ENCODE peak calls at places on chromosome 9, in six cellular contexts. One of them, this sample, is unnamed.

GRCh38 chr9:124399323-124399962 is 15.8 kb downstream of the PSMB7 start:
- DNase-seq in mammary epithelial cell: peak; percentile 18
- DNase-seq in cardiac fibroblast: peak; percentile 55
- DNase-seq in ascending aorta: no peak
- DNase-seq in ovary: no peak
- DNase-seq in heart right ventricle: peak; percentile 31
- DNase-seq in this sample: peak; percentile 49

GRCh38 chr9:116475201-116475600 is 211.9 kb upstream of the TRIM32 start:
- DNase-seq in mammary epithelial cell: peak; percentile 2
- DNase-seq in cardiac fibroblast: peak; percentile 41
- DNase-seq in ascending aorta: no peak
- DNase-seq in ovary: no peak
- DNase-seq in heart right ventricle: no peak
- DNase-seq in this sample: peak; percentile 48

GRCh38 chr9:93468763-93469456 is 15.5 kb upstream of the FAM120AOS start:
- DNase-seq in mammary epithelial cell: peak; percentile 30
- DNase-seq in cardiac fibroblast: peak; percentile 68
- DNase-seq in ascending aorta: no peak
- DNase-seq in ovary: no peak
- DNase-seq in heart right ventricle: no peak
- DNase-seq in this sample: peak; percentile 73

GRCh38 chr9:121788686-121789366 is 137.4 kb downstream of the DAB2IP start:
- DNase-seq in mammary epithelial cell: peak; percentile 19
- DNase-seq in cardiac fibroblast: no peak
- DNase-seq in ascending aorta: no peak
- DNase-seq in ovary: no peak
- DNase-seq in heart right ventricle: no peak
- DNase-seq in this sample: no peak

GRCh38 chr9:17117372-17117771 is 17.5 kb upstream of the CNTLN start:
- DNase-seq in mammary epithelial cell: no peak
- DNase-seq in cardiac fibroblast: no peak
- DNase-seq in ascending aorta: no peak
- DNase-seq in ovary: no peak
- DNase-seq in heart right ventricle: no peak
- DNase-seq in this sample: no peak

GRCh38 chr9:84781431-84781830 is 111.9 kb downstream of the NTRK2 start:
- DNase-seq in mammary epithelial cell: peak; percentile 13
- DNase-seq in cardiac fibroblast: peak; percentile 6
- DNase-seq in ascending aorta: no peak
- DNase-seq in ovary: peak; percentile 31
- DNase-seq in heart right ventricle: no peak
- DNase-seq in this sample: peak; percentile 14

GRCh38 chr9:137030528-137030927 is 1.4 kb downstream of the FUT7 start:
- DNase-seq in mammary epithelial cell: no peak
- DNase-seq in cardiac fibroblast: no peak
- DNase-seq in ascending aorta: no peak
- DNase-seq in ovary: no peak
- DNase-seq in heart right ventricle: peak; percentile 48
- DNase-seq in this sample: no peak

GRCh38 chr9:28212979-28213378 is 639.7 kb upstream of the C9orf72 start:
- DNase-seq in mammary epithelial cell: peak; percentile 78
- DNase-seq in cardiac fibroblast: peak; percentile 23
- DNase-seq in ascending aorta: no peak
- DNase-seq in ovary: no peak
- DNase-seq in heart right ventricle: no peak
- DNase-seq in this sample: peak; percentile 90

GRCh38 chr9:131868766-131869165 is 128.9 kb upstream of the RAPGEF1 start:
- DNase-seq in mammary epithelial cell: no peak
- DNase-seq in cardiac fibroblast: peak; percentile 47
- DNase-seq in ascending aorta: no peak
- DNase-seq in ovary: no peak
- DNase-seq in heart right ventricle: no peak
- DNase-seq in this sample: no peak

GRCh38 chr9:137128158-137129088 is 10.5 kb upstream of the GRIN1 start:
- DNase-seq in mammary epithelial cell: no peak
- DNase-seq in cardiac fibroblast: no peak
- DNase-seq in ascending aorta: no peak
- DNase-seq in ovary: no peak
- DNase-seq in heart right ventricle: no peak
- DNase-seq in this sample: no peak

GRCh38 chr9:7143801-7144200 is 386.0 kb downstream of the KDM4C start:
- DNase-seq in mammary epithelial cell: no peak
- DNase-seq in cardiac fibroblast: no peak
- DNase-seq in ascending aorta: no peak
- DNase-seq in ovary: no peak
- DNase-seq in heart right ventricle: no peak
- DNase-seq in this sample: no peak

GRCh38 chr9:38066907-38067610 is 2.0 kb downstream of the SHB start:
- DNase-seq in mammary epithelial cell: peak; percentile 45
- DNase-seq in cardiac fibroblast: peak; percentile 51
- DNase-seq in ascending aorta: no peak
- DNase-seq in ovary: peak; percentile 40
- DNase-seq in heart right ventricle: peak; percentile 57
- DNase-seq in this sample: peak; percentile 56

GRCh38 chr9:95573463-95573862 is 56.7 kb upstream of the PTCH1 start:
- DNase-seq in mammary epithelial cell: no peak
- DNase-seq in cardiac fibroblast: no peak
- DNase-seq in ascending aorta: no peak
- DNase-seq in ovary: no peak
- DNase-seq in heart right ventricle: no peak
- DNase-seq in this sample: no peak

GRCh38 chr9:112558476-112558875 is 71.8 kb downstream of the KIAA1958 start:
- DNase-seq in mammary epithelial cell: peak; percentile 35
- DNase-seq in cardiac fibroblast: no peak
- DNase-seq in ascending aorta: no peak
- DNase-seq in ovary: no peak
- DNase-seq in heart right ventricle: no peak
- DNase-seq in this sample: no peak

DNA sequence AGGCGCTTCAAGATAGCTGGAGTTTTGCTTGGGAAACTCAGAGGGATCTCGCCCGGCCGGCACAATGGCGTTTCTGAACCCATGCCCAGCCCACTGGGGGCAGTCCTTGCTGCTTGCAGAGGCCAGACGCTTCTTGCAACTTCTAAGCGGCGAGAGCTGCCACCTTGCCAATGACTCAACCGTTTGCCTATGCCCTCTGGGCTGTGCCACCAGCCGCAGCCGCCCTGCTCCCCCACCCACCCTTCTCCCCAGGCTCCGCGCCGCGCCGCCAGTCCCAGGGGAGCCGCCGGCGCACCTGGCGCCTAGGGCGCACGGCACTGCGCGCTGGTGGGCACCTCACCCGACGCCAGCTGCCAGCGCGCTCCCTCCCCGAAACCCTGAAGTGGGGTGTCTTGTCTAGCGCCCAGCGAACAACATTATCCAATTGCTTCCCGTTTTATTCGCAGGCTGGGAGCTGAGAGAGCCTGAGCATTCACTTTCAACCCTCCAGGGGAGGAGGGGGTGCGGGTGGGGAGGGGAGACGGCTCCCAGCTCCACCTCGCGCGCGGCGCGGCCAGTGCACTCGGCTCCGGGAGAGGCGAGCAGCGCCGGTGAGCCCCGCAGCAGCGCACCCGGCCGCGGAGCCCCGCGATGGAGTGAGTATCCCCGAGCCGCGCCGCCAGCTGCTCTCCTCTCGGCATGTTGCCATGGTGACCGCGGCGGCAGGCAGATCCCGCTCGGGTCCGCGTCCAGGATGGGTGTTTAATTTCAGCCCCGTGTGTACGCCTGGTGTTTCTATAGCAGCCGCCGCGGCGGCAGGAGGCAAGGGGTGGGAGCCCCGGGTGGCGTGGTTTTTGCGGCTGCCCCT is 139.5 kb upstream of the PALM2AKAP2 start:
- DNase-seq in mammary epithelial cell: peak; percentile 65
- DNase-seq in cardiac fibroblast: peak; percentile 34
- DNase-seq in ascending aorta: no peak
- DNase-seq in ovary: peak; percentile 22
- DNase-seq in heart right ventricle: peak; percentile 61
- DNase-seq in this sample: peak; percentile 43
- H3K4me3 ChIP-seq in mammary epithelial cell: peak overlapping the region; percentile 51
- H3K4me3 ChIP-seq in cardiac fibroblast: peak overlapping the region; percentile 37
- H3K4me3 ChIP-seq in ascending aorta: peak overlapping the region; percentile 49
- H3K4me3 ChIP-seq in ovary: peak overlapping the region; percentile 22
- H3K4me3 ChIP-seq in heart right ventricle: peak overlapping the region; percentile 12
- H3K4me3 ChIP-seq in this sample: peak overlapping the region; percentile 36

DNA sequence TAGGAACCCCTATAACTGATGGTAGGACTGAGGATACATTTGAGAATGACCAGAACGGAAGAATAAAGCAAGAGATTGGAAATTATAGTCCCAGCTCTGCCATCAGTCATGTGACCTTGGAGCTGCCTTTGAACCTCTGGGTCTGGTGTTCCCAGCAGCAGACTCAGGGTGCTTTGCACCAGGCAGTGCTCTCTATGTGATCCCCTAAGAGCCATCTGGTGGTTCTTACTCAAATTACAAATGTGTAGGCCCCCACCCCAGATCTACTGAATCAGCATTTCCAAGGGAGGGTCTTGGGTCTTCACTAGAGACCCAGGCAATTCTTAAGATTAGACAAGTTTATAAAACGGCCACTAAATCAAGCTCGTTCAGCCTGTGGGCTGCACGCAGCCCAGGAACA is 40.2 kb upstream of the PRDM12 start:
- DNase-seq in mammary epithelial cell: no peak
- DNase-seq in cardiac fibroblast: no peak
- DNase-seq in ascending aorta: no peak
- DNase-seq in ovary: no peak
- DNase-seq in heart right ventricle: no peak
- DNase-seq in this sample: no peak
- TF ChIP-seq CTCF in mammary epithelial cell: no peak
- TF ChIP-seq CTCF in cardiac fibroblast: no peak
- TF ChIP-seq CTCF in ascending aorta: no peak
- TF ChIP-seq CTCF in ovary: no peak
- TF ChIP-seq CTCF in heart right ventricle: no peak
- TF ChIP-seq CTCF in this sample: no peak

GRCh38 chr9:72529531-72529930 is 8.1 kb downstream of the TMC1 start:
- DNase-seq in mammary epithelial cell: no peak
- DNase-seq in cardiac fibroblast: no peak
- DNase-seq in ascending aorta: no peak
- DNase-seq in ovary: no peak
- DNase-seq in heart right ventricle: no peak
- DNase-seq in this sample: no peak

GRCh38 chr9:72526901-72527800 is 5.7 kb downstream of the TMC1 start:
- DNase-seq in mammary epithelial cell: peak; percentile 88
- DNase-seq in cardiac fibroblast: peak; percentile 96
- DNase-seq in ascending aorta: peak; percentile 23
- DNase-seq in ovary: peak; percentile 78
- DNase-seq in heart right ventricle: peak; percentile 61
- DNase-seq in this sample: peak; percentile 96

GRCh38 chr9:72524820-72525539 is 3.6 kb downstream of the TMC1 start:
- DNase-seq in mammary epithelial cell: peak; percentile 100
- DNase-seq in cardiac fibroblast: peak; percentile 95
- DNase-seq in ascending aorta: no peak
- DNase-seq in ovary: no peak
- DNase-seq in heart right ventricle: no peak
- DNase-seq in this sample: peak; percentile 95

GRCh38 chr9:72533322-72533721 is 11.9 kb downstream of the TMC1 start:
- DNase-seq in mammary epithelial cell: peak; percentile 49
- DNase-seq in cardiac fibroblast: no peak
- DNase-seq in ascending aorta: no peak
- DNase-seq in ovary: no peak
- DNase-seq in heart right ventricle: no peak
- DNase-seq in this sample: peak; percentile 32

GRCh38 chr9:72527801-72528195 is 6.4 kb downstream of the TMC1 start:
- DNase-seq in mammary epithelial cell: no peak
- DNase-seq in cardiac fibroblast: peak; percentile 23
- DNase-seq in ascending aorta: no peak
- DNase-seq in ovary: no peak
- DNase-seq in heart right ventricle: no peak
- DNase-seq in this sample: peak; percentile 47
- H3K4me3 ChIP-seq in mammary epithelial cell: no peak overlapping the region
- H3K4me3 ChIP-seq in cardiac fibroblast: peak overlapping the region; percentile 27
- H3K4me3 ChIP-seq in ascending aorta: no peak overlapping the region
- H3K4me3 ChIP-seq in ovary: peak overlapping the region; percentile 23
- H3K4me3 ChIP-seq in heart right ventricle: no peak overlapping the region
- H3K4me3 ChIP-seq in this sample: peak overlapping the region; percentile 36

GRCh38 chr9:115015018-115015635 is 84.7 kb upstream of the TNFSF8 start:
- DNase-seq in mammary epithelial cell: peak; percentile 40
- DNase-seq in cardiac fibroblast: peak; percentile 76
- DNase-seq in ascending aorta: no peak
- DNase-seq in ovary: no peak
- DNase-seq in heart right ventricle: no peak
- DNase-seq in this sample: peak; percentile 69
- TF ChIP-seq CTCF in mammary epithelial cell: peak; percentile 74
- TF ChIP-seq CTCF in cardiac fibroblast: peak; percentile 73
- TF ChIP-seq CTCF in ascending aorta: peak; percentile 50
- TF ChIP-seq CTCF in ovary: no peak
- TF ChIP-seq CTCF in heart right ventricle: peak; percentile 68
- TF ChIP-seq CTCF in this sample: peak; percentile 77

GRCh38 chr9:33814816-33815215 is 2.1 kb upstream of the UBE2R2 start:
- DNase-seq in mammary epithelial cell: no peak
- DNase-seq in cardiac fibroblast: no peak
- DNase-seq in ascending aorta: no peak
- DNase-seq in ovary: no peak
- DNase-seq in heart right ventricle: no peak
- DNase-seq in this sample: no peak

GRCh38 chr9:33816327-33817252 is at the start of gene UBE2R2:
- DNase-seq in mammary epithelial cell: peak; percentile 87
- DNase-seq in cardiac fibroblast: peak; percentile 96
- DNase-seq in ascending aorta: peak; percentile 68
- DNase-seq in ovary: peak; percentile 93
- DNase-seq in heart right ventricle: peak; percentile 94
- DNase-seq in this sample: peak; percentile 94

GRCh38 chr9:33813712-33814641 is 3.0 kb upstream of the UBE2R2 start:
- DNase-seq in mammary epithelial cell: peak; percentile 93
- DNase-seq in cardiac fibroblast: peak; percentile 68
- DNase-seq in ascending aorta: no peak
- DNase-seq in ovary: no peak
- DNase-seq in heart right ventricle: no peak
- DNase-seq in this sample: peak; percentile 67

GRCh38 chr9:33817327-33818166 is 587 bp downstream of the UBE2R2 start:
- DNase-seq in mammary epithelial cell: peak; percentile 54
- DNase-seq in cardiac fibroblast: peak; percentile 73
- DNase-seq in ascending aorta: no peak
- DNase-seq in ovary: peak; percentile 61
- DNase-seq in heart right ventricle: peak; percentile 56
- DNase-seq in this sample: peak; percentile 78

DNA sequence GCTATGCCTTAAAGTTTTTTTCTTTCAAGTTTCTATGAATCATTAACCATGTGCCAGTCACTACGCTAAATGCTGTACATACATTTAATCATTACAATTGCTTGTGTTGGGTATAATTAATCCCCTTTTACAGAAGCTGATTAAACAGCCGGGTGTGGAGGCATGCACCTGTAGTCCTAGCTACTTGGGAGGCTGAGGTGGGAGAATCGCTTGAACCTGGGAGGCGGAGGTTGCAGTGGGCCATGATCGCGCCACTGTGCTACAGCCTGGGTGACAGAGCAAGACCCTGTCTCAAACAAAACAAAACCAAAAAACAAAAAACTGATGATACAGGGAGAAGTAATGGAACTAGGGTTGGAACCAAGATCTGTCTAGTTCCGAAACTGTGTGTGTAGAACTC is 1.2 kb upstream of the UBE2R2 start:
- DNase-seq in mammary epithelial cell: no peak
- DNase-seq in cardiac fibroblast: no peak
- DNase-seq in ascending aorta: no peak
- DNase-seq in ovary: no peak
- DNase-seq in heart right ventricle: no peak
- DNase-seq in this sample: no peak
- H3K4me3 ChIP-seq in mammary epithelial cell: no peak overlapping the region
- H3K4me3 ChIP-seq in cardiac fibroblast: no peak overlapping the region
- H3K4me3 ChIP-seq in ascending aorta: no peak overlapping the region
- H3K4me3 ChIP-seq in ovary: no peak overlapping the region
- H3K4me3 ChIP-seq in heart right ventricle: no peak overlapping the region
- H3K4me3 ChIP-seq in this sample: no peak overlapping the region

This sample was measured in choroid plexus epithelial cell.